ENCODE peak calls at places on chromosomes 6 and 20, in five cellular contexts. B is left ventricle myocardium inferior, S is AG04450, H is fibroblast of lung, L is BE2C. N is an unnamed sample.

GRCh38 chr6:69673298-69673697 is 123.5 kb downstream of the LMBRD1 start:
- DNase-seq in B (no peak), S (no peak), H (no peak), L (no peak), N (no peak)

GRCh38 chr6:125082931-125083683 is 70.5 kb upstream of the TPD52L1 start:
- DNase-seq in B (no peak), S (no peak), H (no peak), L (no peak), N (no peak)

GRCh38 chr6:69421986-69422385 is 374.8 kb downstream of the LMBRD1 start:
- DNase-seq in B (no peak), S (no peak), H (no peak), L (no peak), N (no peak)

GRCh38 chr6:87722831-87723726 is 21.0 kb upstream of the AKIRIN2 start:
- DNase-seq in B (peak; percentile 65), S (peak; percentile 85), H (peak; percentile 98), L (no peak), N (peak; percentile 98)

GRCh38 chr6:113148576-113148975 is 708.6 kb upstream of the MARCKS start:
- DNase-seq in B (no peak), S (no peak), H (peak; percentile 8), L (no peak), N (peak; percentile 8)

GRCh38 chr6:41731561-41732086 is 3.8 kb downstream of the TFEB start:
- DNase-seq in B (no peak), S (no peak), H (no peak), L (no peak), N (no peak)

GRCh38 chr6:5763871-5764270 is 242.9 kb downstream of the NRN1 start:
- DNase-seq in B (no peak), S (no peak), H (no peak), L (no peak), N (peak; percentile 43)

GRCh38 chr6:150866147-150867073 is 908 bp downstream of the MTHFD1L start:
- DNase-seq in B (peak; percentile 79), S (peak; percentile 77), H (peak; percentile 92), L (peak; percentile 94), N (peak; percentile 86)

GRCh38 chr20:52294106-52294628 is 102.6 kb upstream of the ZFP64 start:
- DNase-seq in B (no peak), S (no peak), H (peak; percentile 53), L (no peak), N (peak; percentile 2)

GRCh38 chr6:165963750-165964149 is 203.9 kb downstream of the TBXT start:
- DNase-seq in B (no peak), S (no peak), H (no peak), L (no peak), N (no peak)

DNA sequence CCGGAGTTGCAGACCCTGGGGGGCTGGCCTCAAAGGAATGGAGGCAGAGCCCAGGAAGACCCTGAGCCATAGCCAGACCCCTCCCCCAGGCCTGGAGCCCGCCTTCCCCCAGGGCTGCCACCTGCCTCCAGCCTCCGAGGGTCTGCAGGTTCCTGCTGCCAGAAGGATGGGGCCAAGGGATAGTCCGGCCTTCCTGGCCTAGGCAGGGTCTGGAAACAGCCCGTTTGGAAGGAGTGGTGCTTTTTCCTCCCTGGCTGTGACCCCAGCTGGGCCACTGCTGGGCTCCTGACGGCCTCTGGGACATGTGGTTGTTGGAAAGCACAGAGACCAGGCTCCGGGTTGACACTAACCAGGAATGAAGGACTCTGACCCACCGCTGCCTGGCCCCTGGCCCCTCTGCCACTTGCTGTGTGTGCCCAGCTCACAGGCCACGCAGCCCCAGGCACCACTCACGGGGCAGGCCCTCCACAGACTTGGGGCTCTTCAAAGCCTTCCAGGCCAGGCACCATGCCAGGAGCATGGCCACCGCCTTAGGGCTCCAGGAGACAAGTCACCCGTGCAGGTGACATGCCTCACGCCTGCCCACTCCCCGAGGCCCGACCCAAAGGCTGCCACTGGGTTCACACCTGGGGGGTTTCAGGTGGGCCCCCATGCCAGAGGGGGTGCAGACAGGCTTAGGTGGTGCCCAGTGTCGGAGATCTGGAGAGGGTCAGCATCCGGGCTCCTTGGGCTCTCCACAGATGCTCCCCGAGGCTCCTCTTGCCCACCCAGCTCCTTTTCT is 3.9 kb upstream of the LAMA5 start:
- DNase-seq in B (no peak), S (no peak), H (no peak), L (no peak), N (no peak)
- H3K4me3 ChIP-seq in B (no peak overlapping the region), S (no peak overlapping the region), H (no peak overlapping the region), L (no peak overlapping the region), N (no peak overlapping the region)

DNA sequence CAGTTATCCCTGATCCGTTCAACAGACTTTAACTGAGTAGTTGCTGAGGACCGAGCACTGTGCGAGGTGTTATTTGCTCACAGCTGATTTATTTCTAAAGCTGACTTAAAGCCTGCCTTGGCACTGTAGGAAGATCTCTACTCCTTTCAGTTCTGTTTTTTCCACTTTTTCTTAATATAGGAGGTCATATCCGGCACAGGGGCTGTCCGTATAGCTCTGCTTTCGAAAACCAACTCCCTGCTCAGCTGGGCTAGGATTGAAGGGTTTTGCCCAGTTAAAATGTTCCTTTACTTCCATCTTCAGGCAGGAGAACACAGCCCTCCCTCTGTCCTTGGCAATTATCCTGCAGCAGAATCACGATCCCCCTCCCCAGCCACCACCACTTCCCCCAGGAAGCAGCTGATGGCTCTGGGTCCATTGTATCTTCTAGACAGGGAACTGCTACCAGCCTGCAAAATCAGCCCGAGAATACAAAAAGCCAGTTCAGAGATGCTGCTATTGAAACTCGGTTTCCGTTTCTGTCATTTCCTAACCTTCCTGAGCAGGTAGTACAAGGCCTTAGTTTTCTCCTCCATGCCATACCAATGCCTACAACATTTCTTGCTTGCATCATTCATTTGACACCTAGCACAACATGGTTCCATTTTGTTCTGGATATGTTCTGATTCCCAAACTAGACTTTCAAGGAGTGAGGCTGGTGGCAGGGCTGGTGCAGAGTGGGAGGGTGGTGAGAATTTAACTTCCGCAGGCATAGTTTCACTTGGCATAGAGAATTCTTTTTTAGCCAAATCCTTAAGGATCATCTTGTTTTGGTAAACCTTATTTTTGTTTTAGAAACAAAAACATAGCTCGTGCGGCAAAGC is 53.8 kb downstream of the FAM50B start:
- DNase-seq in B (no peak), S (no peak), H (no peak), L (no peak), N (no peak)
- TF ChIP-seq CTCF in B (no peak), S (no peak), H (no peak), L (no peak), N (no peak)

DNA sequence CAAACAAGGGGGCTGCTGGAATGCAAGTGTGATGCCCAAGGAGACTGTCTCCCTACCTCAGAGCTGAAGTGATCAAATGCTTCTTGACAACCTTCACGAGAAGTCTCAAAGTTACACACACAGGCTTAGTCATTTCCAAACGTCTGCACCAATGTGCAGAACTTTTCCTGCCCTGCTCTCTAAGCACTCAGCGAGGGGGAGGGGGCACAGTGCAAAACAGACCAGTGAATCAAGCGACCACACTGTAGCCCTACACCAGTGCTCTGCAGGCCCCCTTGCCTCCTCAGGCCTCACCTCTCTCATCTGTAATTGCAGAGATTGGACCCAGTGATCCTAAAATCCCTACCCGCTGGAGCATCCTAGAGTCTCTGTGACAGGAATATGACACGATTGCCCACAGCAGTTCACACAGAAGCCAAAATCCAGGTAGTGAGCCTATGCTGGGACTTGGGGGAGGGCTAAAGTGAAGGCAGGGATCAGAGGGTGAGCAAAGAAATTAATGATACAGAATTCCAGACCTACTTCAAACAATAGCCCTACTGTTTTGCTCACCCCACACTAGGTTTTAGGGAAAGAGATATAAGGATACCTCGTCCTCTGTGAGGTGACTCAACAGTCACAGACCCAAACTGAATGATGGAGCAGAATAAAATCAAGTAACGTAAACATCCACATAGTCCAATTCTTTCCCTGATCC is 56.4 kb downstream of the ATXN1 start:
- DNase-seq in B (no peak), S (no peak), H (peak; percentile 41), L (no peak), N (peak; percentile 74)
- H3K4me3 ChIP-seq in B (peak overlapping the region; percentile 44), S (peak overlapping the region; percentile 34), H (peak overlapping the region; percentile 30), L (no peak overlapping the region), N (peak overlapping the region; percentile 36)

GRCh38 chr6:917296-917695 is 224.4 kb upstream of the EXOC2 start:
- DNase-seq in B (no peak), S (no peak), H (no peak), L (no peak), N (no peak)

GRCh38 chr6:907928-908327 is 215.0 kb upstream of the EXOC2 start:
- DNase-seq in B (no peak), S (no peak), H (no peak), L (no peak), N (no peak)

GRCh38 chr6:917939-918338 is 225.0 kb upstream of the EXOC2 start:
- DNase-seq in B (no peak), S (no peak), H (no peak), L (no peak), N (no peak)

GRCh38 chr6:916160-916559 is 223.2 kb upstream of the EXOC2 start:
- DNase-seq in B (no peak), S (no peak), H (no peak), L (no peak), N (no peak)

DNA sequence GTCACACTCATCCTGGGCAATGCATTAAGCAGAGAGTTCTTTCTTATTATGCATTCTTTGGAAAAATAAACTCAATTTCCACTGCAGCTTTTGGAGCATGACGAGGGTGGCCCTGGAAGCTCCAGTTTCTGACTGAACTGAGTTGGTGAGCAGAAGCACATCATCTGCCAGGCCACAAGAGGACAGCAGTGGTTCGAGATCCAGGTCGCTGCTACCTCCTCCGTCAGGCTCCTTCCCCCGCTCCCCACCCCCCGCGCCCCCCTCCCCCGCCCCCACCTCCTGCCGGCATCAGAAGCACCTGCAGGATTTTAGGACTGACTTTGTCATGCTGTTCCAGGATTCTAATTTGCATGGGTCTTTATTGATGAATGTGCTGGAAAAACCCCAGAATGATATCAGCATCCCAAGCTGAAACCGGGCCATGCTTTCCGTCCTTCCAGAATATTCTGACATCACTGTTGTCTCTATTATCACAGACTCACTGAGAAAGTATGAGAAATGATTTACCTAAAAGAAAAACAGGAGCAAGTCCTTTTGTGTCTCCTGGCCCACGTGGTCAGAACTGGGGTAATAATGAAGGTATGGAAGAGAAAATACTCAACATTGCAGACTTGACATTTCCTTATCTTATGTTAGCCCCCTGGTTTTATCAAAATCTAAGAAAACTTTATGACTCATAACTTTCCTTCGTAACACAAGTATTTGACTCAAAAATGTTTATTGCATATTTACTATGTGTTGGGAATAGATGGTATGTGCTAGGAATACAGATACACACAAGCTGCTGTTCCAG is 220.1 kb upstream of the EXOC2 start:
- DNase-seq in B (no peak), S (peak; percentile 8), H (peak; percentile 78), L (no peak), N (peak; percentile 29)
- TF ChIP-seq CTCF in B (peak; percentile 50), S (peak; percentile 71), H (peak; percentile 70), L (no peak), N (peak; percentile 38)

GRCh38 chr20:10034717-10035571 is at the start of gene ANKEF1:
- DNase-seq in B (peak; percentile 60), S (no peak), H (peak; percentile 62), L (peak; percentile 89), N (peak; percentile 8)
- H3K4me3 ChIP-seq in B (peak within 1 kb of the TSS; percentile 72), S (peak within 1 kb of the TSS; percentile 62), H (peak within 1 kb of the TSS; percentile 67), L (peak within 1 kb of the TSS; percentile 73), N (peak within 1 kb of the TSS; percentile 46)

GRCh38 chr6:16711551-16712249 is 49.6 kb downstream of the ATXN1 start:
- DNase-seq in B (no peak), S (no peak), H (no peak), L (no peak), N (peak; percentile 38)
- TF ChIP-seq CTCF in B (no peak), S (no peak), H (no peak), L (no peak), N (no peak)

GRCh38 chr20:15931897-15932296 is 641.4 kb downstream of the KIF16B start:
- DNase-seq in B (no peak), S (no peak), H (no peak), L (no peak), N (no peak)
- H3K4me3 ChIP-seq in B (no peak overlapping the region), S (no peak overlapping the region), H (no peak overlapping the region), L (no peak overlapping the region), N (no peak overlapping the region)